ENCODE peak calls at places on chromosomes 3 and 15, in nine cellular contexts. Q is tibial nerve, B is upper lobe of left lung, D is body of pancreas, M is IMR-90, N is A549, W is stomach, L is adrenal gland, E is uterus. R is an unnamed sample.

GRCh38 chr15:39369768-39370167 is 211.1 kb upstream of the THBS1 start:
- DNase-seq in W (no peak), D (no peak), M (no peak), L (no peak), N (no peak), Q (no peak), B (no peak), E (no peak), R (no peak)

GRCh38 chr15:77066961-77067690 is 3.8 kb downstream of the TSPAN3 start:
- DNase-seq in B (no peak), W (no peak), L (no peak), N (peak), M (peak), E (no peak), D (peak), Q (no peak), R (no peak)

GRCh38 chr3:143120716-143121239 is 1.2 kb downstream of the CHST2 start:
- DNase-seq in B (peak), N (peak), E (no peak), M (peak), W (peak), Q (no peak), D (peak), L (no peak), R (peak)

GRCh38 chr3:11118181-11118682 is 36.1 kb upstream of the HRH1 start:
- DNase-seq in E (no peak), W (no peak), L (no peak), D (no peak), N (no peak), B (no peak), M (peak), Q (no peak), R (no peak)

GRCh38 chr3:122299872-122300460 is 25.1 kb upstream of the CSTA start:
- DNase-seq in L (no peak), Q (peak), W (no peak), E (no peak), D (peak), M (peak), B (no peak), N (peak), R (peak)

GRCh38 chr3:60431599-60431958 is 819.7 kb downstream of the FHIT start:
- DNase-seq in E (no peak), W (no peak), Q (no peak), L (no peak), D (no peak), M (peak), N (peak), B (no peak), R (peak)

GRCh38 chr3:103440539-103441113 is 1005.8 kb downstream of the ZPLD1 start:
- DNase-seq in W (no peak), M (peak), N (peak), Q (no peak), D (no peak), E (no peak), B (no peak), L (no peak), R (peak)

GRCh38 chr3:99640214-99640851 is 1.9 kb downstream of the COL8A1 start:
- DNase-seq in M (peak), Q (no peak), L (no peak), N (no peak), E (no peak), B (no peak), W (no peak), D (no peak), R (no peak)

GRCh38 chr15:91787198-91787597 is 66.3 kb upstream of the SLCO3A1 start:
- DNase-seq in D (no peak), M (no peak), B (no peak), N (no peak), W (no peak), Q (no peak), L (no peak), E (no peak), R (no peak)

GRCh38 chr15:34810455-34811146 is 15.3 kb upstream of the ACTC1 start:
- DNase-seq in E (no peak), N (peak), D (no peak), M (peak), B (no peak), Q (no peak), W (no peak), L (no peak), R (no peak)

GRCh38 chr15:42018306-42019224 is 2.3 kb downstream of the PLA2G4E start:
- DNase-seq in D (no peak), Q (no peak), E (no peak), B (no peak), L (no peak), M (no peak), W (no peak), N (no peak), R (no peak)

GRCh38 chr15:63085289-63085688 is 36.4 kb upstream of the LACTB start:
- DNase-seq in E (no peak), Q (no peak), D (no peak), B (no peak), L (no peak), N (no peak), M (no peak), W (no peak), R (no peak)

GRCh38 chr3:37221407-37221806 is 47.0 kb upstream of the LRRFIP2 start:
- DNase-seq in B (no peak), M (peak), L (no peak), W (no peak), Q (no peak), E (no peak), D (no peak), N (peak), R (no peak)

GRCh38 chr3:119637679-119638525 is 22.5 kb downstream of the POPDC2 start:
- DNase-seq in B (no peak), W (no peak), N (peak), D (no peak), Q (no peak), E (no peak), M (peak), L (no peak), R (peak)

GRCh38 chr3:129665024-129665768 is 58.7 kb upstream of the PLXND1 start:
- DNase-seq in N (peak), W (no peak), L (no peak), M (peak), B (no peak), E (no peak), D (no peak), Q (no peak), R (no peak)

DNA sequence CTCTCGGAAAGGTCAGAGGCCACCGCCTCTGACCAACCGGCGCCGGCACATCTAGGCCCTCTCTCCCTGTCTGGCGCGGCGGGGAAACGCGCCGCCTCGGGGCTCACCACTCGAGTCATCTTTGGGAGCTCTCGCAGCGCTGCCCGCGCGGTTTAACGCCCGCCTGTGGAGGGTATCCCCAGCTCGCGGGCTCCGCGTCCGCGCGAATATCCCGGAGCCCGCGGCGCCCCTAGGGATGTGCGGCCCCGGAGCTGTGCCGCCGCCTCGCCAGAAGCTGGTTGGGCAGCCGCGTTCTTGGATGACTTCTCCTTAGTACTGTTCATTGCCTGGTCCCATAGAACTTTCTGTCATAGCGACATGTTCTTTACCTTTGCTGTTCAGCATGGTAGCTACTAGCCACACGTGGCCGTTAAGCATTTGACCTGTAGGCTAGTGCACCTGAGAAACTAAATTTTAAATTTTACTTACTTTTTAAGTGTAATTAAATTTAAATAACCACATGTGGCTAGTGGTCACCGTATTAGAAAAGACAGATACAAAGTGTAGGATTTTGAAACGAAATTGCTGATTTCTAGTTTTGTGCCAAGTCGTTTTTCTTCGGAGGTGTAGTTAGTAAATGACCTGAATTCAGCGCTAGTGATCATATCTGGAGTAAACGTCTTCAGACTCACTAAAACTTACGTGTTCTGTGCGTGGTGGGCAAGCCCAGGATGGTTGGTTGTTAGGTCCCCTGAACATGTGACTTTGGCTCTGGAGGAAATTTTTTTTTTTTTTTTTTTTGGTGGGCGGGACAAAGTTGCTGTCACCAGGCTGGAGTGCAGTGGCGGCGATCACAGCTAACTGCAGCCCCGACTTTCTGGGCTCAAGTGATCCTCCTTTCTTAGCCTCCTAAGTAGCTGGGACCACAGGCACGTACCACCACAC is 835 bp downstream of the ARIH2 start:
- DNase-seq in Q (no peak), L (peak), D (peak), B (no peak), N (peak), W (peak), M (peak), E (no peak), R (peak)
- TF ChIP-seq CTCF in Q (no peak), L (no peak), D (no peak), B (no peak), N (no peak), W (no peak), M (no peak), E (no peak), R (no peak)

GRCh38 chr3:48993834-48994233 is 3.8 kb downstream of the P4HTM start:
- DNase-seq in W (no peak), D (no peak), L (no peak), B (no peak), E (no peak), Q (no peak), M (no peak), N (no peak), R (peak)

GRCh38 chr3:48991851-48992545 is 2.0 kb downstream of the P4HTM start:
- DNase-seq in E (no peak), M (no peak), B (no peak), L (no peak), D (no peak), W (no peak), Q (no peak), N (no peak), R (no peak)

GRCh38 chr3:48989126-48989795 is 780 bp upstream of the P4HTM start:
- DNase-seq in M (peak), L (peak), D (no peak), B (no peak), Q (no peak), E (peak), W (no peak), N (no peak), R (peak)

GRCh38 chr3:48990636-48991421 is 788 bp downstream of the P4HTM start:
- DNase-seq in L (no peak), B (peak), E (no peak), M (no peak), W (no peak), D (peak), Q (no peak), N (peak), R (no peak)

GRCh38 chr3:48989796-48990635 is at the start of gene P4HTM:
- DNase-seq in L (peak), Q (peak), M (peak), B (peak), E (peak), W (peak), D (peak), N (peak), R (peak)
- TF ChIP-seq POLR2A in L (peak), Q (peak), M (peak), B (no peak), E (peak), W (no peak), D (peak), N (peak), R (no peak)

GRCh38 chr3:71987089-71987735 is 202.3 kb upstream of the PROK2 start:
- DNase-seq in E (no peak), B (no peak), L (no peak), M (peak), W (no peak), Q (no peak), D (no peak), N (peak), R (no peak)
- TF ChIP-seq CTCF in E (no peak), B (peak), L (no peak), M (peak), W (no peak), Q (no peak), D (no peak), N (peak), R (no peak)

GRCh38 chr3:57967590-57967989 is 40.6 kb upstream of the FLNB start:
- DNase-seq in L (no peak), D (no peak), N (no peak), W (no peak), M (no peak), B (no peak), Q (no peak), E (no peak), R (no peak)
- TF ChIP-seq POLR2A in L (no peak), D (no peak), N (no peak), W (no peak), M (no peak), B (no peak), Q (no peak), E (no peak), R (no peak)

GRCh38 chr15:65032823-65033537 is 3.5 kb upstream of the MTFMT start:
- DNase-seq in L (peak), B (no peak), M (peak), E (peak), D (peak), W (peak), N (peak), Q (no peak), R (peak)
- TF ChIP-seq CTCF in L (peak), B (peak), M (peak), E (peak), D (peak), W (no peak), N (peak), Q (peak), R (peak)

DNA sequence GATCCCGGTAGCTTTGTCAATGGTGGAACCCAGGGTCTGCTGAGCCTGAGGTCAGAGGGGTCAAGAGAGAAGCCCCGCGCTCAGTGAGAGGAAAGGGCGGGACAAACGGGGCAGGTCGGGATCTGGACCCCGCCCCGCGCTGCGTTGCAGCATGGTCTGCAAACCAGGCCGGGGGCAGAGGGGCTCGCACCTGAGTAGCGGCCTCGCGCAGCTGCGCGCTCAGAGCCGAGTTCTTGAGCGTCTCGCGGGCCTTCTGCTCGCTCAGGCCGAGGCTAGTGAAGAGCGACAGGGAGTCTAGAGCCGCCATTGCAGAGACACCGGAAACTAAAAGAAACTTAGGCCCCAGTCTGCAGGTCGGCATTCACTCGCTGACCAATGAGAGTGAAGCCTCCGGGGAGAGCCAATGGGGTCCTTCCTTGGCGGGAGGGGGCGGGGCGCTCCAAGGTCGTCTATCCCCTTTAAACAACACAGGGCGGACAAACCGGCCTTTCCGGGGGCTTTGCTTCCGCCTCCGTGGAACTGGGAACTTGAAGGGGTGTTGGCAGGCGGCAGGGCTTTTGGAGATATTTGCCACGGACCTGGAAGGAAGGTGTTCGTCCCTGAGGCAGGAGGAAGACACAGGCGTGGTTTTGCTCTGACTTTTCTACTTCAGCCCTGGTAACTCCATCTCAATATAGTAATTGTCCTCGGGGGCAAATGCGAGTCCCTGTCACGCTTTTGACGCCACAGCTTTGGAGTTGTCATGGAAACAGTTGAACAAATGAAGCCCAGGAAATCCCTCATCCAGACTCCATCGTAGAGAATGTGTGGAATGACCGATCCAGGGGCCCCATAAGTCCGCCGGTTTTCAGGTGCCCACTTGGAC is at the start of gene QARS1:
- DNase-seq in E (peak), M (peak), D (peak), Q (peak), N (peak), L (peak), W (peak), B (peak), R (peak)
- TF ChIP-seq POLR2A in E (no peak), M (peak), D (peak), Q (no peak), N (peak), L (peak), W (no peak), B (no peak), R (peak)

DNA sequence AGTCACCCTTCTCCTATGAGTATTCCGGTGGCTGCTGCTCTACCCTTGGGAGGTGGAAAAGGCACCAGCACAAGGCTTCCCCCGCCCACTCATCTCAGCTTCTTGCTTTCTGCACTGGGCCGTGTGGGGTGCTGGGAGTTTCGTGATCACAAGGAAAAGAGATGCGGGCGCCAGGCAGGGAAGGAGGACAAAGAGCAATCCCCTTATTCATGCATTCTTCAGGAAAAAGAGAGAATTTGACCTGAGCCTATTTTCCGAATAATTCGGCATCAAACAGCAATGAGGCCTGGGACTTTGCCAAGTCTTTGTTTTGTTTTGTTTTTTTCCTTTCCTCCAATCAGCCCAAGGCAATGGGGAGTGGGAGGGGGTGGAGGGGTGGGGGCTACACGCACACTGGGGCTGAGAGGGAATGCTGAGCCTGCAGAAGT is 102.1 kb upstream of the LPP start:
- DNase-seq in Q (peak), W (no peak), D (no peak), N (no peak), M (no peak), B (no peak), L (peak), E (peak), R (no peak)
- TF ChIP-seq CTCF in Q (no peak), W (no peak), D (no peak), N (no peak), M (no peak), B (no peak), L (no peak), E (no peak), R (no peak)

GRCh38 chr3:112034436-112034835 is at the start of gene TMPRSS7:
- DNase-seq in D (no peak), E (no peak), L (no peak), N (no peak), M (no peak), B (no peak), Q (no peak), W (no peak), R (no peak)
- TF ChIP-seq POLR2A in D (no peak), E (no peak), L (no peak), N (no peak), M (no peak), B (no peak), Q (no peak), W (no peak), R (no peak)

DNA sequence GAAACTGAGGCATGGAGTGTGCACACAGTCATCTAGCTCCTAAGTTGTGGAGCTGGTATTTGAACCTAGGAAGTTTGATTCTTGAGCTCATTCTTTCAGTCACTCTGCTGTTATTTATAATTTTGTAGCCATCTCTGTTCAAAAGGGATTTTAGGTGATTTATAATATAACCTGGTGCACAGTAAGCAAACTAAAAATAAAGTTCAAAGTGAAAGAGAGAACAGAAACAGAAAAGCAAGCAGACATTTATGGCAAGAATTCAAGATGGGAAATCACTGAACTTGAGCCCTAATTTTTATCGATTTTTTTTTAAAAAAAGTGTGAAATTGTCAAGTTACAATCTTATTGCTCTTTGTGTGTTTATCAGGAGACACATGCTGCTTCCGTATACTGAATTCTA is 71.4 kb upstream of the SLC7A14 start:
- DNase-seq in L (no peak), W (no peak), Q (no peak), D (no peak), E (no peak), B (no peak), M (no peak), N (no peak), R (no peak)
- TF ChIP-seq CTCF in L (no peak), W (no peak), Q (no peak), D (no peak), E (no peak), B (no peak), M (no peak), N (no peak), R (no peak)

R was measured in NB4.